ENCODE peak calls at places on chromosomes 13 and 19, in ten cellular contexts. L is colonic mucosa, X is K562, T is thoracic aorta, U is heart left ventricle, G is body of pancreas, E is H1, D is Caco-2, P is heart right ventricle, H is left ventricle myocardium inferior. I is an unnamed sample. For H3K4me1, the result is how much of the 10 kb centered on the place peaks cover.

GRCh38 chr13:103772576-103772975 is 706.4 kb upstream of the SLC10A2 start:
- DNase-seq in L (no peak), P (no peak), X (peak), D (peak), H (no peak), E (no peak), T (no peak), G (no peak), U (no peak), I (no peak)

GRCh38 chr13:27406178-27406939 is 18.1 kb upstream of the GTF3A start:
- DNase-seq in U (no peak), L (peak), E (no peak), D (peak), G (peak), H (no peak), T (no peak), P (no peak), X (peak), I (no peak)

GRCh38 chr19:7230826-7231225 is 63.4 kb downstream of the INSR start:
- DNase-seq in D (no peak), L (no peak), P (peak), G (peak), U (peak), T (no peak), X (no peak), H (peak), E (no peak), I (no peak)

GRCh38 chr13:114108141-114108761 is 24.2 kb downstream of the RASA3 start:
- DNase-seq in H (no peak), T (no peak), U (no peak), P (no peak), D (no peak), L (no peak), G (no peak), E (no peak), X (no peak), I (no peak)

GRCh38 chr13:94478913-94479312 is 569 bp downstream of the DCT start:
- DNase-seq in T (no peak), U (no peak), P (no peak), D (no peak), G (no peak), E (no peak), H (no peak), X (no peak), L (no peak), I (no peak)

GRCh38 chr13:80751854-80752253 is 410.9 kb upstream of the SPRY2 start:
- DNase-seq in D (no peak), G (no peak), U (no peak), E (no peak), L (no peak), X (no peak), H (no peak), P (no peak), T (no peak), I (no peak)

GRCh38 chr13:91348906-91349435 is 1.5 kb downstream of the MIR17HG start:
- DNase-seq in D (peak), E (peak), G (peak), U (peak), H (peak), T (peak), X (peak), P (peak), L (peak), I (peak)

GRCh38 chr13:95643814-95644598 is 500 bp downstream of the DZIP1 start:
- DNase-seq in X (no peak), E (peak), L (no peak), G (no peak), T (no peak), P (peak), H (peak), D (no peak), U (peak), I (peak)

GRCh38 chr19:30703645-30704044 is 331.5 kb downstream of the ZNF536 start:
- DNase-seq in P (no peak), X (no peak), E (no peak), U (no peak), T (no peak), L (no peak), D (no peak), H (no peak), G (no peak), I (no peak)

GRCh38 chr13:26019881-26020535 is 31.8 kb downstream of the SHISA2 start:
- DNase-seq in L (no peak), X (no peak), H (no peak), E (peak), D (no peak), P (no peak), U (no peak), G (no peak), T (no peak), I (peak)

GRCh38 chr19:33214621-33215020 is 11.0 kb downstream of the SLC7A10 start:
- DNase-seq in L (no peak), U (no peak), T (no peak), D (peak), G (no peak), H (no peak), E (no peak), X (peak), P (no peak), I (peak)

GRCh38 chr13:98875146-98875729 is 102.6 kb downstream of the DOCK9 start:
- DNase-seq in P (no peak), E (no peak), U (no peak), L (no peak), D (no peak), T (no peak), X (no peak), H (no peak), G (no peak), I (no peak)

GRCh38 chr13:107900775-107901174 is 314.6 kb downstream of the LIG4 start:
- DNase-seq in P (no peak), U (no peak), L (no peak), G (no peak), D (no peak), E (no peak), X (peak), H (no peak), T (no peak), I (no peak)

GRCh38 chr13:95251641-95252040 is 49.6 kb downstream of the ABCC4 start:
- DNase-seq in G (no peak), D (no peak), L (no peak), X (no peak), E (no peak), P (no peak), H (no peak), T (no peak), U (no peak), I (peak)

GRCh38 chr13:52162279-52163101 is 3.1 kb upstream of the NEK3 start:
- DNase-seq in E (no peak), D (peak), P (no peak), X (peak), H (no peak), T (no peak), L (no peak), G (no peak), U (no peak), I (peak)

GRCh38 chr19:58380736-58381459 is at the start of gene ZNF837:
- DNase-seq in E (peak), T (peak), X (peak), D (peak), H (peak), G (peak), L (peak), P (peak), U (peak), I (peak)

GRCh38 chr13:113035209-113035800 is 66.3 kb downstream of the MCF2L start:
- DNase-seq in X (no peak), H (no peak), G (no peak), L (no peak), T (no peak), E (no peak), D (no peak), U (no peak), P (peak), I (no peak)

GRCh38 chr19:57165846-57166245 is 1.4 kb downstream of the DUXA start:
- DNase-seq in D (no peak), P (no peak), L (no peak), H (no peak), X (no peak), E (no peak), G (no peak), T (no peak), U (no peak), I (no peak)

GRCh38 chr19:29941828-29942403 is at the start of gene URI1:
- DNase-seq in U (peak), E (peak), L (peak), D (peak), T (peak), P (peak), H (peak), X (peak), G (peak), I (peak)

GRCh38 chr19:16584825-16585801 is 12.9 kb upstream of the SLC35E1 start:
- DNase-seq in P (no peak), L (no peak), X (peak), U (no peak), H (no peak), T (no peak), D (no peak), G (no peak), E (no peak), I (no peak)

GRCh38 chr13:110610955-110611595 is 4.3 kb upstream of the NAXD start:
- DNase-seq in D (no peak), P (no peak), T (no peak), H (no peak), U (no peak), L (no peak), G (no peak), X (no peak), E (no peak), I (no peak)

GRCh38 chr19:7888145-7888825 is at the start of gene LRRC8E:
- DNase-seq in L (peak), P (no peak), G (peak), T (no peak), D (peak), X (peak), U (peak), H (no peak), E (peak), I (no peak)

GRCh38 chr13:114124921-114125320 is 7.5 kb downstream of the RASA3 start:
- DNase-seq in H (no peak), T (no peak), E (no peak), U (no peak), X (no peak), L (no peak), P (no peak), D (no peak), G (no peak), I (no peak)

GRCh38 chr13:24032252-24032651 is 128.3 kb upstream of the SPATA13 start:
- DNase-seq in T (no peak), P (no peak), U (no peak), G (no peak), D (no peak), E (no peak), X (no peak), H (no peak), L (no peak), I (no peak)

GRCh38 chr19:17777840-17778620 is 16.9 kb upstream of the B3GNT3 start:
- DNase-seq in L (peak), D (peak), E (peak), G (peak), U (no peak), P (peak), T (no peak), H (peak), X (peak), I (peak)

GRCh38 chr19:3250675-3251074 is 26.2 kb downstream of the CELF5 start:
- DNase-seq in E (peak), G (peak), D (peak), T (no peak), X (peak), U (no peak), L (peak), H (no peak), P (no peak), I (no peak)

GRCh38 chr13:87355451-87355850 is 315.7 kb upstream of the SLITRK5 start:
- DNase-seq in D (no peak), E (no peak), H (no peak), L (no peak), U (no peak), P (no peak), T (no peak), G (no peak), X (no peak), I (peak)

GRCh38 chr13:20923272-20923671 is 20.7 kb upstream of the XPO4 start:
- DNase-seq in H (peak), G (no peak), U (no peak), P (no peak), X (peak), D (no peak), L (no peak), T (no peak), E (no peak), I (peak)

GRCh38 chr19:55489711-55490477 is 1.7 kb downstream of the SSC5D start:
- DNase-seq in T (no peak), H (no peak), D (no peak), P (no peak), G (no peak), E (no peak), U (no peak), X (no peak), L (no peak), I (no peak)

GRCh38 chr19:23507441-23507840 is 112.2 kb upstream of the ZNF91 start:
- DNase-seq in X (no peak), H (no peak), P (no peak), T (no peak), L (no peak), E (no peak), U (no peak), G (no peak), D (no peak), I (no peak)

GRCh38 chr13:93685900-93686299 is 459.3 kb downstream of the GPC6 start:
- DNase-seq in G (no peak), L (no peak), D (no peak), P (no peak), H (no peak), E (no peak), U (no peak), X (no peak), T (no peak), I (no peak)

GRCh38 chr19:46927106-46927505 is 66.3 kb downstream of the ARHGAP35 start:
- DNase-seq in H (no peak), P (no peak), T (no peak), U (no peak), E (no peak), X (no peak), L (no peak), D (no peak), G (no peak), I (no peak)

GRCh38 chr19:46927893-46928292 is 67.1 kb downstream of the ARHGAP35 start:
- DNase-seq in T (no peak), X (no peak), U (no peak), P (no peak), G (no peak), E (no peak), D (no peak), H (no peak), L (no peak), I (no peak)

GRCh38 chr19:46926201-46927071 is 65.6 kb downstream of the ARHGAP35 start:
- DNase-seq in E (no peak), P (no peak), G (no peak), D (no peak), L (no peak), H (no peak), T (no peak), X (no peak), U (no peak), I (no peak)

GRCh38 chr19:46931197-46931596 is 70.4 kb downstream of the ARHGAP35 start:
- DNase-seq in X (no peak), H (no peak), P (no peak), E (no peak), D (no peak), U (no peak), L (no peak), G (no peak), T (no peak), I (no peak)

GRCh38 chr19:46928951-46929350 is 68.2 kb downstream of the ARHGAP35 start:
- DNase-seq in D (no peak), H (no peak), L (no peak), U (no peak), E (no peak), G (no peak), T (no peak), P (no peak), X (no peak), I (no peak)
- H3K4me1 ChIP-seq in D (under half), H (half or more), L (under half), U (half or more), E (under half), G (under half), T (half or more), P (under half), X (under half), I (under half)

GRCh38 chr19:40283414-40284250 is 1.5 kb downstream of the AKT2 start:
- DNase-seq in G (peak), H (no peak), P (no peak), E (no peak), X (no peak), T (no peak), L (peak), U (no peak), D (no peak), I (peak)

GRCh38 chr19:40284251-40284500 is 969 bp downstream of the AKT2 start:
- DNase-seq in G (no peak), U (no peak), D (no peak), P (no peak), H (no peak), L (no peak), X (no peak), T (no peak), E (no peak), I (no peak)

GRCh38 chr19:40282209-40282580 is 3.0 kb downstream of the AKT2 start:
- DNase-seq in T (no peak), G (no peak), D (no peak), E (no peak), U (no peak), L (no peak), H (no peak), X (no peak), P (no peak), I (no peak)

GRCh38 chr19:40281381-40282208 is 3.5 kb downstream of the AKT2 start:
- DNase-seq in E (no peak), L (no peak), D (no peak), G (no peak), T (no peak), P (no peak), H (no peak), X (no peak), U (no peak), I (no peak)

DNA sequence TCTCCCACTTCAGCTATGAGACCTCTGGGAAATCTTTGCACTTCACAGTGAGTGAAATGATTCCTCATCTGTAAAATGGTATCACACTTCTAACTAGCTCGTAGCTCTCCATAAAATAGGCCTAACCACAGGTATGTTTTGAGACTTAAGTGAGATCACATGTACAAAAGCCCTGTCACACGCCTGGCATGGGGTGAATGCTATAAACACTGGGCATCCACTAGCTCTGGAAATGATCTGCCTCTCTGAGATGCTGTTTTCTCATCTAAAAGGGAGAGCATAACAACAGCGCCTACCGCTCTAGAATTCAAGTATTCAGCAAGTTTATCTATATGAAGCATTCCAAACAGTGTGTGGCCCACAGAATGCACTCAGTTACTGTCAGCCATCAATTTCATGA is 2.2 kb downstream of the AKT2 start:
- DNase-seq in H (no peak), P (no peak), X (no peak), L (no peak), G (no peak), T (no peak), U (no peak), D (no peak), E (no peak), I (no peak)
- H3K4me1 ChIP-seq in H (half or more), P (under half), X (under half), L (under half), G (half or more), T (half or more), U (half or more), D (under half), E (under half), I (under half)

GRCh38 chr13:36355632-36356031 is 9.4 kb upstream of the SPART start:
- DNase-seq in H (no peak), L (no peak), D (no peak), P (no peak), U (no peak), T (no peak), X (no peak), G (no peak), E (no peak), I (no peak)

GRCh38 chr13:36353001-36353400 is 6.8 kb upstream of the SPART start:
- DNase-seq in G (no peak), P (no peak), X (no peak), U (no peak), T (no peak), H (no peak), L (no peak), E (no peak), D (no peak), I (no peak)

GRCh38 chr13:36357231-36357630 is 11.0 kb upstream of the SPART start:
- DNase-seq in E (no peak), T (no peak), D (no peak), H (no peak), P (no peak), G (no peak), L (no peak), X (no peak), U (no peak), I (no peak)

GRCh38 chr13:36356058-36356457 is 9.9 kb upstream of the SPART start:
- DNase-seq in E (no peak), D (no peak), T (no peak), P (no peak), U (no peak), H (no peak), G (no peak), L (no peak), X (no peak), I (no peak)

GRCh38 chr13:36354842-36355241 is 8.6 kb upstream of the SPART start:
- DNase-seq in G (no peak), U (no peak), H (no peak), L (no peak), P (no peak), T (no peak), D (no peak), X (no peak), E (no peak), I (no peak)
- H3K4me1 ChIP-seq in G (under half), U (under half), H (under half), L (under half), P (under half), T (under half), D (under half), X (under half), E (under half), I (under half)

GRCh38 chr13:101007245-101007644 is 332.6 kb upstream of the TMTC4 start:
- DNase-seq in L (no peak), P (no peak), G (no peak), E (no peak), H (no peak), U (no peak), X (no peak), D (no peak), T (no peak), I (no peak)
- H3K4me1 ChIP-seq in L (under half), P (under half), G (under half), E (under half), H (under half), U (under half), X (under half), D (under half), T (under half), I (under half)

I was measured in SJCRH30.